ENCODE peak calls at places on chromosomes 4 and X, in seven cellular contexts. L is T-helper 9 cell; H is fibroblast of pulmonary artery; C is stimulated activated CD4-positive, alpha-beta T cell treated with anti-CD3 and anti-CD28 coated beads, Interleukin-12 subunit alpha, Interleukin-12 subunit beta, amount 100 ng/mL, for 48 hours; F is left ventricle myocardium superior; Z is NCI-H510A; W is iris pigment epithelial cell. Y is an unnamed sample.

GRCh38 chr4:88070031-88070430 is 62.6 kb downstream of the PKD2 start:
- DNase-seq in L (no peak), H (no peak), C (no peak), F (no peak), Z (no peak), W (no peak), Y (no peak)

GRCh38 chrX:106670631-106671030 is 55.9 kb upstream of the RNF128 start:
- DNase-seq in L (no peak), H (no peak), C (no peak), F (no peak), Z (no peak), W (peak; percentile 9), Y (no peak)

GRCh38 chrX:101950581-101950980 is 18.8 kb upstream of the ZMAT1 start:
- DNase-seq in L (no peak), H (no peak), C (no peak), F (no peak), Z (no peak), W (no peak), Y (no peak)

GRCh38 chr4:86927843-86928395 is 6.9 kb upstream of the AFF1 start:
- DNase-seq in L (no peak), H (peak; percentile 98), C (no peak), F (no peak), Z (no peak), W (peak; percentile 100), Y (peak; percentile 92)

GRCh38 chr4:36601864-36602263 is 320.4 kb downstream of the DTHD1 start:
- DNase-seq in L (no peak), H (no peak), C (no peak), F (no peak), Z (no peak), W (no peak), Y (no peak)

GRCh38 chr4:53899544-53900274 is 164.7 kb downstream of the CHIC2 start:
- DNase-seq in L (no peak), H (peak; percentile 94), C (no peak), F (no peak), Z (no peak), W (peak; percentile 46), Y (peak; percentile 38)

GRCh38 chrX:19188566-19188965 is 66.3 kb upstream of the ADGRG2 start:
- DNase-seq in L (no peak), H (no peak), C (no peak), F (no peak), Z (no peak), W (no peak), Y (no peak)

GRCh38 chr4:52883183-52883621 is 21.1 kb downstream of the RASL11B start:
- DNase-seq in L (no peak), H (no peak), C (no peak), F (no peak), Z (no peak), W (peak; percentile 11), Y (no peak)

GRCh38 chrX:56000169-56000568 is 232.0 kb upstream of the KLF8 start:
- DNase-seq in L (no peak), H (no peak), C (no peak), F (no peak), Z (no peak), W (no peak), Y (no peak)

GRCh38 chr4:19438228-19438627 is 813.5 kb upstream of the SLIT2 start:
- DNase-seq in L (no peak), H (peak; percentile 27), C (no peak), F (no peak), Z (no peak), W (peak; percentile 78), Y (peak; percentile 12)

GRCh38 chr4:4668355-4669210 is 126.7 kb upstream of the STX18 start:
- DNase-seq in L (no peak), H (no peak), C (no peak), F (no peak), Z (no peak), W (no peak), Y (no peak)

Y was measured in AG04449.